ENCODE peak calls at places on chromosomes 12 and 14, in eight cellular contexts. One of them, this sample, is unnamed.

GRCh38 chr14:96189288-96189711 is 15.3 kb upstream of the BDKRB2 start:
- DNase-seq in activated T-cell treated with anti-CD3 and anti-CD28 coated beads, Interleukin-2, amount 50 U/mL, for 48 hours: no peak
- DNase-seq in GM04504: no peak
- DNase-seq in endothelial cell: no peak
- DNase-seq in activated CD4-positive, alpha-beta memory T cell treated with anti-CD3 and anti-CD28 coated beads, Interleukin-2, amount 10 ng/mL, durations not matched to agents 7 days and 5 days: no peak
- DNase-seq in stimulated activated CD4-positive, alpha-beta T cell treated with anti-CD3 and anti-CD28 coated beads, Interleukin-1b, Interleukin-23, amount 100 ng/mL, for 24 hours: no peak
- DNase-seq in HTR-8/SVneo: no peak
- DNase-seq in kidney glomerular epithelial cell: no peak
- DNase-seq in this sample: no peak

GRCh38 chr12:95083938-95084337 is 10.5 kb upstream of the NR2C1 start:
- DNase-seq in activated T-cell treated with anti-CD3 and anti-CD28 coated beads, Interleukin-2, amount 50 U/mL, for 48 hours: no peak
- DNase-seq in GM04504: no peak
- DNase-seq in endothelial cell: peak; percentile 38
- DNase-seq in activated CD4-positive, alpha-beta memory T cell treated with anti-CD3 and anti-CD28 coated beads, Interleukin-2, amount 10 ng/mL, durations not matched to agents 7 days and 5 days: no peak
- DNase-seq in stimulated activated CD4-positive, alpha-beta T cell treated with anti-CD3 and anti-CD28 coated beads, Interleukin-1b, Interleukin-23, amount 100 ng/mL, for 24 hours: no peak
- DNase-seq in HTR-8/SVneo: peak; percentile 44
- DNase-seq in kidney glomerular epithelial cell: peak; percentile 22
- DNase-seq in this sample: no peak

GRCh38 chr14:96072076-96072475 is 32.9 kb downstream of the C14orf132 start:
- DNase-seq in activated T-cell treated with anti-CD3 and anti-CD28 coated beads, Interleukin-2, amount 50 U/mL, for 48 hours: no peak
- DNase-seq in GM04504: no peak
- DNase-seq in endothelial cell: no peak
- DNase-seq in activated CD4-positive, alpha-beta memory T cell treated with anti-CD3 and anti-CD28 coated beads, Interleukin-2, amount 10 ng/mL, durations not matched to agents 7 days and 5 days: no peak
- DNase-seq in stimulated activated CD4-positive, alpha-beta T cell treated with anti-CD3 and anti-CD28 coated beads, Interleukin-1b, Interleukin-23, amount 100 ng/mL, for 24 hours: no peak
- DNase-seq in HTR-8/SVneo: no peak
- DNase-seq in kidney glomerular epithelial cell: no peak
- DNase-seq in this sample: no peak

GRCh38 chr12:75489613-75490210 is 9.2 kb downstream of the GLIPR1 start:
- DNase-seq in activated T-cell treated with anti-CD3 and anti-CD28 coated beads, Interleukin-2, amount 50 U/mL, for 48 hours: peak; percentile 44
- DNase-seq in GM04504: no peak
- DNase-seq in endothelial cell: no peak
- DNase-seq in activated CD4-positive, alpha-beta memory T cell treated with anti-CD3 and anti-CD28 coated beads, Interleukin-2, amount 10 ng/mL, durations not matched to agents 7 days and 5 days: no peak
- DNase-seq in stimulated activated CD4-positive, alpha-beta T cell treated with anti-CD3 and anti-CD28 coated beads, Interleukin-1b, Interleukin-23, amount 100 ng/mL, for 24 hours: no peak
- DNase-seq in HTR-8/SVneo: no peak
- DNase-seq in kidney glomerular epithelial cell: peak; percentile 50
- DNase-seq in this sample: no peak

GRCh38 chr12:25744334-25744733 is 191.3 kb upstream of the LMNTD1 start:
- DNase-seq in activated T-cell treated with anti-CD3 and anti-CD28 coated beads, Interleukin-2, amount 50 U/mL, for 48 hours: no peak
- DNase-seq in GM04504: no peak
- DNase-seq in endothelial cell: no peak
- DNase-seq in activated CD4-positive, alpha-beta memory T cell treated with anti-CD3 and anti-CD28 coated beads, Interleukin-2, amount 10 ng/mL, durations not matched to agents 7 days and 5 days: no peak
- DNase-seq in stimulated activated CD4-positive, alpha-beta T cell treated with anti-CD3 and anti-CD28 coated beads, Interleukin-1b, Interleukin-23, amount 100 ng/mL, for 24 hours: no peak
- DNase-seq in HTR-8/SVneo: no peak
- DNase-seq in kidney glomerular epithelial cell: no peak
- DNase-seq in this sample: no peak

GRCh38 chr12:9881246-9881645 is at the start of gene KLRF2:
- DNase-seq in activated T-cell treated with anti-CD3 and anti-CD28 coated beads, Interleukin-2, amount 50 U/mL, for 48 hours: no peak
- DNase-seq in GM04504: no peak
- DNase-seq in endothelial cell: no peak
- DNase-seq in activated CD4-positive, alpha-beta memory T cell treated with anti-CD3 and anti-CD28 coated beads, Interleukin-2, amount 10 ng/mL, durations not matched to agents 7 days and 5 days: no peak
- DNase-seq in stimulated activated CD4-positive, alpha-beta T cell treated with anti-CD3 and anti-CD28 coated beads, Interleukin-1b, Interleukin-23, amount 100 ng/mL, for 24 hours: no peak
- DNase-seq in HTR-8/SVneo: no peak
- DNase-seq in kidney glomerular epithelial cell: no peak
- DNase-seq in this sample: no peak

GRCh38 chr14:75053396-75054289 is 2.4 kb upstream of the MLH3 start:
- DNase-seq in activated T-cell treated with anti-CD3 and anti-CD28 coated beads, Interleukin-2, amount 50 U/mL, for 48 hours: no peak
- DNase-seq in GM04504: peak; percentile 59
- DNase-seq in endothelial cell: no peak
- DNase-seq in activated CD4-positive, alpha-beta memory T cell treated with anti-CD3 and anti-CD28 coated beads, Interleukin-2, amount 10 ng/mL, durations not matched to agents 7 days and 5 days: no peak
- DNase-seq in stimulated activated CD4-positive, alpha-beta T cell treated with anti-CD3 and anti-CD28 coated beads, Interleukin-1b, Interleukin-23, amount 100 ng/mL, for 24 hours: no peak
- DNase-seq in HTR-8/SVneo: no peak
- DNase-seq in kidney glomerular epithelial cell: no peak
- DNase-seq in this sample: no peak

GRCh38 chr14:25121342-25122129 is 71.6 kb upstream of the STXBP6 start:
- DNase-seq in activated T-cell treated with anti-CD3 and anti-CD28 coated beads, Interleukin-2, amount 50 U/mL, for 48 hours: no peak
- DNase-seq in GM04504: no peak
- DNase-seq in endothelial cell: no peak
- DNase-seq in activated CD4-positive, alpha-beta memory T cell treated with anti-CD3 and anti-CD28 coated beads, Interleukin-2, amount 10 ng/mL, durations not matched to agents 7 days and 5 days: no peak
- DNase-seq in stimulated activated CD4-positive, alpha-beta T cell treated with anti-CD3 and anti-CD28 coated beads, Interleukin-1b, Interleukin-23, amount 100 ng/mL, for 24 hours: no peak
- DNase-seq in HTR-8/SVneo: peak; percentile 35
- DNase-seq in kidney glomerular epithelial cell: no peak
- DNase-seq in this sample: no peak

GRCh38 chr14:65062096-65063075 is 39.9 kb downstream of the MAX start:
- DNase-seq in activated T-cell treated with anti-CD3 and anti-CD28 coated beads, Interleukin-2, amount 50 U/mL, for 48 hours: no peak
- DNase-seq in GM04504: no peak
- DNase-seq in endothelial cell: no peak
- DNase-seq in activated CD4-positive, alpha-beta memory T cell treated with anti-CD3 and anti-CD28 coated beads, Interleukin-2, amount 10 ng/mL, durations not matched to agents 7 days and 5 days: no peak
- DNase-seq in stimulated activated CD4-positive, alpha-beta T cell treated with anti-CD3 and anti-CD28 coated beads, Interleukin-1b, Interleukin-23, amount 100 ng/mL, for 24 hours: no peak
- DNase-seq in HTR-8/SVneo: no peak
- DNase-seq in kidney glomerular epithelial cell: no peak
- DNase-seq in this sample: no peak

GRCh38 chr12:91138337-91138905 is 27.1 kb upstream of the LUM start:
- DNase-seq in activated T-cell treated with anti-CD3 and anti-CD28 coated beads, Interleukin-2, amount 50 U/mL, for 48 hours: no peak
- DNase-seq in GM04504: no peak
- DNase-seq in endothelial cell: no peak
- DNase-seq in activated CD4-positive, alpha-beta memory T cell treated with anti-CD3 and anti-CD28 coated beads, Interleukin-2, amount 10 ng/mL, durations not matched to agents 7 days and 5 days: no peak
- DNase-seq in stimulated activated CD4-positive, alpha-beta T cell treated with anti-CD3 and anti-CD28 coated beads, Interleukin-1b, Interleukin-23, amount 100 ng/mL, for 24 hours: no peak
- DNase-seq in HTR-8/SVneo: no peak
- DNase-seq in kidney glomerular epithelial cell: no peak
- DNase-seq in this sample: no peak

GRCh38 chr12:54428050-54429013 is 9.3 kb upstream of the ITGA5 start:
- DNase-seq in activated T-cell treated with anti-CD3 and anti-CD28 coated beads, Interleukin-2, amount 50 U/mL, for 48 hours: peak; percentile 29
- DNase-seq in GM04504: no peak
- DNase-seq in endothelial cell: peak; percentile 65
- DNase-seq in activated CD4-positive, alpha-beta memory T cell treated with anti-CD3 and anti-CD28 coated beads, Interleukin-2, amount 10 ng/mL, durations not matched to agents 7 days and 5 days: no peak
- DNase-seq in stimulated activated CD4-positive, alpha-beta T cell treated with anti-CD3 and anti-CD28 coated beads, Interleukin-1b, Interleukin-23, amount 100 ng/mL, for 24 hours: no peak
- DNase-seq in HTR-8/SVneo: peak; percentile 45
- DNase-seq in kidney glomerular epithelial cell: no peak
- DNase-seq in this sample: no peak

GRCh38 chr12:59737725-59738463 is 142.1 kb downstream of the SLC16A7 start:
- DNase-seq in activated T-cell treated with anti-CD3 and anti-CD28 coated beads, Interleukin-2, amount 50 U/mL, for 48 hours: no peak
- DNase-seq in GM04504: peak; percentile 28
- DNase-seq in endothelial cell: no peak
- DNase-seq in activated CD4-positive, alpha-beta memory T cell treated with anti-CD3 and anti-CD28 coated beads, Interleukin-2, amount 10 ng/mL, durations not matched to agents 7 days and 5 days: no peak
- DNase-seq in stimulated activated CD4-positive, alpha-beta T cell treated with anti-CD3 and anti-CD28 coated beads, Interleukin-1b, Interleukin-23, amount 100 ng/mL, for 24 hours: no peak
- DNase-seq in HTR-8/SVneo: no peak
- DNase-seq in kidney glomerular epithelial cell: no peak
- DNase-seq in this sample: no peak

GRCh38 chr14:80664576-80664975 is 277.0 kb downstream of the CEP128 start:
- DNase-seq in activated T-cell treated with anti-CD3 and anti-CD28 coated beads, Interleukin-2, amount 50 U/mL, for 48 hours: no peak
- DNase-seq in GM04504: no peak
- DNase-seq in endothelial cell: no peak
- DNase-seq in activated CD4-positive, alpha-beta memory T cell treated with anti-CD3 and anti-CD28 coated beads, Interleukin-2, amount 10 ng/mL, durations not matched to agents 7 days and 5 days: no peak
- DNase-seq in stimulated activated CD4-positive, alpha-beta T cell treated with anti-CD3 and anti-CD28 coated beads, Interleukin-1b, Interleukin-23, amount 100 ng/mL, for 24 hours: no peak
- DNase-seq in HTR-8/SVneo: peak; percentile 19
- DNase-seq in kidney glomerular epithelial cell: no peak
- DNase-seq in this sample: no peak

GRCh38 chr14:69056389-69056788 is 77.3 kb upstream of the ACTN1 start:
- DNase-seq in activated T-cell treated with anti-CD3 and anti-CD28 coated beads, Interleukin-2, amount 50 U/mL, for 48 hours: no peak
- DNase-seq in GM04504: no peak
- DNase-seq in endothelial cell: no peak
- DNase-seq in activated CD4-positive, alpha-beta memory T cell treated with anti-CD3 and anti-CD28 coated beads, Interleukin-2, amount 10 ng/mL, durations not matched to agents 7 days and 5 days: no peak
- DNase-seq in stimulated activated CD4-positive, alpha-beta T cell treated with anti-CD3 and anti-CD28 coated beads, Interleukin-1b, Interleukin-23, amount 100 ng/mL, for 24 hours: no peak
- DNase-seq in HTR-8/SVneo: no peak
- DNase-seq in kidney glomerular epithelial cell: peak; percentile 59
- DNase-seq in this sample: no peak

GRCh38 chr14:34122650-34123049 is 171.8 kb upstream of the EGLN3 start:
- DNase-seq in activated T-cell treated with anti-CD3 and anti-CD28 coated beads, Interleukin-2, amount 50 U/mL, for 48 hours: no peak
- DNase-seq in GM04504: no peak
- DNase-seq in endothelial cell: no peak
- DNase-seq in activated CD4-positive, alpha-beta memory T cell treated with anti-CD3 and anti-CD28 coated beads, Interleukin-2, amount 10 ng/mL, durations not matched to agents 7 days and 5 days: no peak
- DNase-seq in stimulated activated CD4-positive, alpha-beta T cell treated with anti-CD3 and anti-CD28 coated beads, Interleukin-1b, Interleukin-23, amount 100 ng/mL, for 24 hours: no peak
- DNase-seq in HTR-8/SVneo: no peak
- DNase-seq in kidney glomerular epithelial cell: no peak
- DNase-seq in this sample: no peak

GRCh38 chr12:62192486-62193250 is 67.5 kb upstream of the USP15 start:
- DNase-seq in activated T-cell treated with anti-CD3 and anti-CD28 coated beads, Interleukin-2, amount 50 U/mL, for 48 hours: peak; percentile 64
- DNase-seq in GM04504: peak; percentile 68
- DNase-seq in endothelial cell: peak; percentile 61
- DNase-seq in activated CD4-positive, alpha-beta memory T cell treated with anti-CD3 and anti-CD28 coated beads, Interleukin-2, amount 10 ng/mL, durations not matched to agents 7 days and 5 days: peak; percentile 46
- DNase-seq in stimulated activated CD4-positive, alpha-beta T cell treated with anti-CD3 and anti-CD28 coated beads, Interleukin-1b, Interleukin-23, amount 100 ng/mL, for 24 hours: peak; percentile 12
- DNase-seq in HTR-8/SVneo: peak; percentile 81
- DNase-seq in kidney glomerular epithelial cell: peak; percentile 83
- DNase-seq in this sample: peak; percentile 46

GRCh38 chr14:56888274-56888673 is 78.0 kb upstream of the OTX2 start:
- DNase-seq in activated T-cell treated with anti-CD3 and anti-CD28 coated beads, Interleukin-2, amount 50 U/mL, for 48 hours: no peak
- DNase-seq in GM04504: no peak
- DNase-seq in endothelial cell: no peak
- DNase-seq in activated CD4-positive, alpha-beta memory T cell treated with anti-CD3 and anti-CD28 coated beads, Interleukin-2, amount 10 ng/mL, durations not matched to agents 7 days and 5 days: no peak
- DNase-seq in stimulated activated CD4-positive, alpha-beta T cell treated with anti-CD3 and anti-CD28 coated beads, Interleukin-1b, Interleukin-23, amount 100 ng/mL, for 24 hours: no peak
- DNase-seq in HTR-8/SVneo: no peak
- DNase-seq in kidney glomerular epithelial cell: no peak
- DNase-seq in this sample: no peak

GRCh38 chr12:27843714-27844245 is 63.7 kb upstream of the MANSC4 start:
- DNase-seq in activated T-cell treated with anti-CD3 and anti-CD28 coated beads, Interleukin-2, amount 50 U/mL, for 48 hours: no peak
- DNase-seq in GM04504: no peak
- DNase-seq in endothelial cell: no peak
- DNase-seq in activated CD4-positive, alpha-beta memory T cell treated with anti-CD3 and anti-CD28 coated beads, Interleukin-2, amount 10 ng/mL, durations not matched to agents 7 days and 5 days: no peak
- DNase-seq in stimulated activated CD4-positive, alpha-beta T cell treated with anti-CD3 and anti-CD28 coated beads, Interleukin-1b, Interleukin-23, amount 100 ng/mL, for 24 hours: no peak
- DNase-seq in HTR-8/SVneo: no peak
- DNase-seq in kidney glomerular epithelial cell: no peak
- DNase-seq in this sample: no peak

GRCh38 chr14:84162658-84163057 is 1367.3 kb upstream of the FLRT2 start:
- DNase-seq in activated T-cell treated with anti-CD3 and anti-CD28 coated beads, Interleukin-2, amount 50 U/mL, for 48 hours: no peak
- DNase-seq in GM04504: no peak
- DNase-seq in endothelial cell: no peak
- DNase-seq in activated CD4-positive, alpha-beta memory T cell treated with anti-CD3 and anti-CD28 coated beads, Interleukin-2, amount 10 ng/mL, durations not matched to agents 7 days and 5 days: no peak
- DNase-seq in stimulated activated CD4-positive, alpha-beta T cell treated with anti-CD3 and anti-CD28 coated beads, Interleukin-1b, Interleukin-23, amount 100 ng/mL, for 24 hours: no peak
- DNase-seq in HTR-8/SVneo: no peak
- DNase-seq in kidney glomerular epithelial cell: no peak
- DNase-seq in this sample: no peak

GRCh38 chr12:121883315-121883660 is 5.3 kb upstream of the PSMD9 start:
- DNase-seq in activated T-cell treated with anti-CD3 and anti-CD28 coated beads, Interleukin-2, amount 50 U/mL, for 48 hours: no peak
- DNase-seq in GM04504: no peak
- DNase-seq in endothelial cell: no peak
- DNase-seq in activated CD4-positive, alpha-beta memory T cell treated with anti-CD3 and anti-CD28 coated beads, Interleukin-2, amount 10 ng/mL, durations not matched to agents 7 days and 5 days: no peak
- DNase-seq in stimulated activated CD4-positive, alpha-beta T cell treated with anti-CD3 and anti-CD28 coated beads, Interleukin-1b, Interleukin-23, amount 100 ng/mL, for 24 hours: no peak
- DNase-seq in HTR-8/SVneo: no peak
- DNase-seq in kidney glomerular epithelial cell: no peak
- DNase-seq in this sample: no peak

GRCh38 chr12:21169878-21170472 is 39.0 kb downstream of the SLCO1B1 start:
- DNase-seq in activated T-cell treated with anti-CD3 and anti-CD28 coated beads, Interleukin-2, amount 50 U/mL, for 48 hours: peak; percentile 46
- DNase-seq in GM04504: peak; percentile 0
- DNase-seq in endothelial cell: peak; percentile 80
- DNase-seq in activated CD4-positive, alpha-beta memory T cell treated with anti-CD3 and anti-CD28 coated beads, Interleukin-2, amount 10 ng/mL, durations not matched to agents 7 days and 5 days: peak; percentile 37
- DNase-seq in stimulated activated CD4-positive, alpha-beta T cell treated with anti-CD3 and anti-CD28 coated beads, Interleukin-1b, Interleukin-23, amount 100 ng/mL, for 24 hours: no peak
- DNase-seq in HTR-8/SVneo: peak; percentile 3
- DNase-seq in kidney glomerular epithelial cell: peak; percentile 22
- DNase-seq in this sample: peak; percentile 61

GRCh38 chr12:114671321-114671663 is 12.7 kb downstream of the TBX3 start:
- DNase-seq in activated T-cell treated with anti-CD3 and anti-CD28 coated beads, Interleukin-2, amount 50 U/mL, for 48 hours: no peak
- DNase-seq in GM04504: no peak
- DNase-seq in endothelial cell: no peak
- DNase-seq in activated CD4-positive, alpha-beta memory T cell treated with anti-CD3 and anti-CD28 coated beads, Interleukin-2, amount 10 ng/mL, durations not matched to agents 7 days and 5 days: no peak
- DNase-seq in stimulated activated CD4-positive, alpha-beta T cell treated with anti-CD3 and anti-CD28 coated beads, Interleukin-1b, Interleukin-23, amount 100 ng/mL, for 24 hours: no peak
- DNase-seq in HTR-8/SVneo: no peak
- DNase-seq in kidney glomerular epithelial cell: no peak
- DNase-seq in this sample: no peak

GRCh38 chr14:91396959-91397815 is 20.4 kb downstream of the CCDC88C start:
- DNase-seq in activated T-cell treated with anti-CD3 and anti-CD28 coated beads, Interleukin-2, amount 50 U/mL, for 48 hours: peak; percentile 78
- DNase-seq in GM04504: no peak
- DNase-seq in endothelial cell: no peak
- DNase-seq in activated CD4-positive, alpha-beta memory T cell treated with anti-CD3 and anti-CD28 coated beads, Interleukin-2, amount 10 ng/mL, durations not matched to agents 7 days and 5 days: peak; percentile 81
- DNase-seq in stimulated activated CD4-positive, alpha-beta T cell treated with anti-CD3 and anti-CD28 coated beads, Interleukin-1b, Interleukin-23, amount 100 ng/mL, for 24 hours: no peak
- DNase-seq in HTR-8/SVneo: no peak
- DNase-seq in kidney glomerular epithelial cell: no peak
- DNase-seq in this sample: peak; percentile 90

GRCh38 chr12:1421091-1421902 is 173.1 kb downstream of the FBXL14 start:
- DNase-seq in activated T-cell treated with anti-CD3 and anti-CD28 coated beads, Interleukin-2, amount 50 U/mL, for 48 hours: no peak
- DNase-seq in GM04504: no peak
- DNase-seq in endothelial cell: no peak
- DNase-seq in activated CD4-positive, alpha-beta memory T cell treated with anti-CD3 and anti-CD28 coated beads, Interleukin-2, amount 10 ng/mL, durations not matched to agents 7 days and 5 days: no peak
- DNase-seq in stimulated activated CD4-positive, alpha-beta T cell treated with anti-CD3 and anti-CD28 coated beads, Interleukin-1b, Interleukin-23, amount 100 ng/mL, for 24 hours: no peak
- DNase-seq in HTR-8/SVneo: no peak
- DNase-seq in kidney glomerular epithelial cell: no peak
- DNase-seq in this sample: no peak

GRCh38 chr12:65430571-65431306 is 152.3 kb downstream of the MSRB3 start:
- DNase-seq in activated T-cell treated with anti-CD3 and anti-CD28 coated beads, Interleukin-2, amount 50 U/mL, for 48 hours: no peak
- DNase-seq in GM04504: no peak
- DNase-seq in endothelial cell: no peak
- DNase-seq in activated CD4-positive, alpha-beta memory T cell treated with anti-CD3 and anti-CD28 coated beads, Interleukin-2, amount 10 ng/mL, durations not matched to agents 7 days and 5 days: no peak
- DNase-seq in stimulated activated CD4-positive, alpha-beta T cell treated with anti-CD3 and anti-CD28 coated beads, Interleukin-1b, Interleukin-23, amount 100 ng/mL, for 24 hours: no peak
- DNase-seq in HTR-8/SVneo: peak; percentile 55
- DNase-seq in kidney glomerular epithelial cell: peak; percentile 84
- DNase-seq in this sample: no peak

GRCh38 chr14:56125772-56126411 is 7.7 kb downstream of the PELI2 start:
- DNase-seq in activated T-cell treated with anti-CD3 and anti-CD28 coated beads, Interleukin-2, amount 50 U/mL, for 48 hours: no peak
- DNase-seq in GM04504: no peak
- DNase-seq in endothelial cell: no peak
- DNase-seq in activated CD4-positive, alpha-beta memory T cell treated with anti-CD3 and anti-CD28 coated beads, Interleukin-2, amount 10 ng/mL, durations not matched to agents 7 days and 5 days: no peak
- DNase-seq in stimulated activated CD4-positive, alpha-beta T cell treated with anti-CD3 and anti-CD28 coated beads, Interleukin-1b, Interleukin-23, amount 100 ng/mL, for 24 hours: no peak
- DNase-seq in HTR-8/SVneo: no peak
- DNase-seq in kidney glomerular epithelial cell: no peak
- DNase-seq in this sample: no peak

GRCh38 chr12:92044435-92044834 is 101.2 kb downstream of the BTG1 start:
- DNase-seq in activated T-cell treated with anti-CD3 and anti-CD28 coated beads, Interleukin-2, amount 50 U/mL, for 48 hours: no peak
- DNase-seq in GM04504: no peak
- DNase-seq in endothelial cell: no peak
- DNase-seq in activated CD4-positive, alpha-beta memory T cell treated with anti-CD3 and anti-CD28 coated beads, Interleukin-2, amount 10 ng/mL, durations not matched to agents 7 days and 5 days: no peak
- DNase-seq in stimulated activated CD4-positive, alpha-beta T cell treated with anti-CD3 and anti-CD28 coated beads, Interleukin-1b, Interleukin-23, amount 100 ng/mL, for 24 hours: no peak
- DNase-seq in HTR-8/SVneo: no peak
- DNase-seq in kidney glomerular epithelial cell: no peak
- DNase-seq in this sample: no peak

GRCh38 chr12:85829391-85829790 is 6.8 kb downstream of the RASSF9 start:
- DNase-seq in activated T-cell treated with anti-CD3 and anti-CD28 coated beads, Interleukin-2, amount 50 U/mL, for 48 hours: no peak
- DNase-seq in GM04504: no peak
- DNase-seq in endothelial cell: no peak
- DNase-seq in activated CD4-positive, alpha-beta memory T cell treated with anti-CD3 and anti-CD28 coated beads, Interleukin-2, amount 10 ng/mL, durations not matched to agents 7 days and 5 days: no peak
- DNase-seq in stimulated activated CD4-positive, alpha-beta T cell treated with anti-CD3 and anti-CD28 coated beads, Interleukin-1b, Interleukin-23, amount 100 ng/mL, for 24 hours: no peak
- DNase-seq in HTR-8/SVneo: no peak
- DNase-seq in kidney glomerular epithelial cell: peak; percentile 18
- DNase-seq in this sample: no peak